ENCODE peak calls at places on chromosomes 7 and 10, in five cellular contexts. One of them, this sample, is unnamed.

GRCh38 chr7:39838326-39838725 is 111.7 kb upstream of the CDK13 start:
- DNase-seq in dermis blood vessel endothelial cell: peak
- DNase-seq in T follicular helper cell: no peak
- DNase-seq in DMS79: no peak
- DNase-seq in activated CD8-positive, alpha-beta memory T cell treated with anti-CD3 and anti-CD28 coated beads for 4 hours: no peak
- DNase-seq in this sample: peak

GRCh38 chr7:28005075-28005847 is 175.3 kb downstream of the JAZF1 start:
- DNase-seq in dermis blood vessel endothelial cell: no peak
- DNase-seq in T follicular helper cell: no peak
- DNase-seq in DMS79: no peak
- DNase-seq in activated CD8-positive, alpha-beta memory T cell treated with anti-CD3 and anti-CD28 coated beads for 4 hours: no peak
- DNase-seq in this sample: peak

GRCh38 chr10:44926771-44927751 is 15.9 kb downstream of the TMEM72 start:
- DNase-seq in dermis blood vessel endothelial cell: no peak
- DNase-seq in T follicular helper cell: no peak
- DNase-seq in DMS79: no peak
- DNase-seq in activated CD8-positive, alpha-beta memory T cell treated with anti-CD3 and anti-CD28 coated beads for 4 hours: no peak
- DNase-seq in this sample: no peak

GRCh38 chr7:117669818-117670217 is 190.0 kb downstream of the CFTR start:
- DNase-seq in dermis blood vessel endothelial cell: no peak
- DNase-seq in T follicular helper cell: no peak
- DNase-seq in DMS79: no peak
- DNase-seq in activated CD8-positive, alpha-beta memory T cell treated with anti-CD3 and anti-CD28 coated beads for 4 hours: no peak
- DNase-seq in this sample: no peak

GRCh38 chr7:2711895-2712675 is 24.1 kb downstream of the AMZ1 start:
- DNase-seq in dermis blood vessel endothelial cell: no peak
- DNase-seq in T follicular helper cell: no peak
- DNase-seq in DMS79: no peak
- DNase-seq in activated CD8-positive, alpha-beta memory T cell treated with anti-CD3 and anti-CD28 coated beads for 4 hours: no peak
- DNase-seq in this sample: no peak

GRCh38 chr10:74753295-74754211 is 72.8 kb upstream of the KAT6B start:
- DNase-seq in dermis blood vessel endothelial cell: no peak
- DNase-seq in T follicular helper cell: no peak
- DNase-seq in DMS79: no peak
- DNase-seq in activated CD8-positive, alpha-beta memory T cell treated with anti-CD3 and anti-CD28 coated beads for 4 hours: no peak
- DNase-seq in this sample: no peak

GRCh38 chr10:100655760-100656421 is 89.5 kb upstream of the PAX2 start:
- DNase-seq in dermis blood vessel endothelial cell: no peak
- DNase-seq in T follicular helper cell: no peak
- DNase-seq in DMS79: no peak
- DNase-seq in activated CD8-positive, alpha-beta memory T cell treated with anti-CD3 and anti-CD28 coated beads for 4 hours: no peak
- DNase-seq in this sample: no peak

GRCh38 chr10:119253433-119254174 is 46.2 kb downstream of the GRK5 start:
- DNase-seq in dermis blood vessel endothelial cell: peak
- DNase-seq in T follicular helper cell: no peak
- DNase-seq in DMS79: no peak
- DNase-seq in activated CD8-positive, alpha-beta memory T cell treated with anti-CD3 and anti-CD28 coated beads for 4 hours: peak
- DNase-seq in this sample: peak

GRCh38 chr7:79877874-79878465 is 256.7 kb upstream of the GNAI1 start:
- DNase-seq in dermis blood vessel endothelial cell: no peak
- DNase-seq in T follicular helper cell: no peak
- DNase-seq in DMS79: no peak
- DNase-seq in activated CD8-positive, alpha-beta memory T cell treated with anti-CD3 and anti-CD28 coated beads for 4 hours: no peak
- DNase-seq in this sample: no peak

GRCh38 chr7:100509213-100509612 is 25.5 kb downstream of the NYAP1 start:
- DNase-seq in dermis blood vessel endothelial cell: peak
- DNase-seq in T follicular helper cell: no peak
- DNase-seq in DMS79: peak
- DNase-seq in activated CD8-positive, alpha-beta memory T cell treated with anti-CD3 and anti-CD28 coated beads for 4 hours: no peak
- DNase-seq in this sample: peak

GRCh38 chr10:2023687-2024086 is 286.4 kb upstream of the ADARB2 start:
- DNase-seq in dermis blood vessel endothelial cell: no peak
- DNase-seq in T follicular helper cell: no peak
- DNase-seq in DMS79: no peak
- DNase-seq in activated CD8-positive, alpha-beta memory T cell treated with anti-CD3 and anti-CD28 coated beads for 4 hours: no peak
- DNase-seq in this sample: no peak

GRCh38 chr10:96229568-96230030 is 41.8 kb downstream of the BLNK start:
- DNase-seq in dermis blood vessel endothelial cell: peak
- DNase-seq in T follicular helper cell: peak
- DNase-seq in DMS79: peak
- DNase-seq in activated CD8-positive, alpha-beta memory T cell treated with anti-CD3 and anti-CD28 coated beads for 4 hours: peak
- DNase-seq in this sample: peak

GRCh38 chr7:2212906-2213305 is 19.8 kb downstream of the MAD1L1 start:
- DNase-seq in dermis blood vessel endothelial cell: no peak
- DNase-seq in T follicular helper cell: no peak
- DNase-seq in DMS79: no peak
- DNase-seq in activated CD8-positive, alpha-beta memory T cell treated with anti-CD3 and anti-CD28 coated beads for 4 hours: no peak
- DNase-seq in this sample: no peak

GRCh38 chr10:74079028-74079913 is 71.4 kb downstream of the AP3M1 start:
- DNase-seq in dermis blood vessel endothelial cell: no peak
- DNase-seq in T follicular helper cell: no peak
- DNase-seq in DMS79: no peak
- DNase-seq in activated CD8-positive, alpha-beta memory T cell treated with anti-CD3 and anti-CD28 coated beads for 4 hours: no peak
- DNase-seq in this sample: no peak

GRCh38 chr7:44534501-44534900 is 6.6 kb downstream of the NPC1L1 start:
- DNase-seq in dermis blood vessel endothelial cell: peak
- DNase-seq in T follicular helper cell: peak
- DNase-seq in DMS79: no peak
- DNase-seq in activated CD8-positive, alpha-beta memory T cell treated with anti-CD3 and anti-CD28 coated beads for 4 hours: peak
- DNase-seq in this sample: peak